ENCODE peak calls at places on chromosomes 16 and 17, in nine cellular contexts. D is A549, V is left ventricle myocardium inferior, P is breast epithelium, J is fibroblast of lung, G is heart left ventricle, K is endothelial cell, X is WTC11, H is AG04449. E is an unnamed sample.

GRCh38 chr17:14843086-14843795 is 421.9 kb downstream of the PMP22 start:
- DNase-seq in G (no peak), J (no peak), D (no peak), X (no peak), K (no peak), V (no peak), P (no peak), H (no peak), E (no peak)

GRCh38 chr16:2501938-2502900 is 11.5 kb upstream of the ATP6V0C start:
- DNase-seq in J (no peak), V (no peak), G (no peak), H (no peak), X (no peak), P (no peak), D (no peak), K (no peak), E (no peak)

GRCh38 chr17:57965521-57966160 is 10.4 kb upstream of the CUEDC1 start:
- DNase-seq in P (no peak), G (no peak), J (no peak), H (no peak), V (no peak), K (no peak), D (no peak), X (no peak), E (no peak)

GRCh38 chr17:81386646-81387234 is 8.5 kb upstream of the BAHCC1 start:
- DNase-seq in K (no peak), P (no peak), V (peak; percentile 61), X (no peak), J (no peak), G (peak; percentile 70), D (no peak), H (no peak), E (no peak)

GRCh38 chr17:46870116-46870803 is 18.9 kb downstream of the WNT9B start:
- DNase-seq in G (no peak), D (peak; percentile 59), V (no peak), J (no peak), K (no peak), X (no peak), P (no peak), H (no peak), E (no peak)

GRCh38 chr17:38603786-38604478 is 1.8 kb downstream of the SRCIN1 start:
- DNase-seq in K (no peak), H (no peak), D (no peak), G (no peak), P (no peak), J (no peak), V (no peak), X (no peak), E (no peak)

GRCh38 chr16:4179020-4179419 is 62.8 kb upstream of the ADCY9 start:
- DNase-seq in X (no peak), H (no peak), G (no peak), J (peak; percentile 45), D (no peak), K (no peak), P (peak; percentile 66), V (peak; percentile 22), E (no peak)

GRCh38 chr16:72125635-72126428 is 32.2 kb downstream of the DHX38 start:
- DNase-seq in D (no peak), H (no peak), J (no peak), K (no peak), P (no peak), G (no peak), V (no peak), X (no peak), E (no peak)

GRCh38 chr16:86244936-86245335 is 265.4 kb upstream of the FOXF1 start:
- DNase-seq in K (no peak), J (no peak), P (no peak), X (no peak), H (no peak), V (no peak), G (no peak), D (no peak), E (no peak)

GRCh38 chr16:81745704-81746558 is 33.2 kb upstream of the PLCG2 start:
- DNase-seq in H (no peak), D (peak; percentile 65), V (peak; percentile 75), G (peak; percentile 76), P (peak; percentile 68), K (peak; percentile 64), X (peak; percentile 71), J (peak; percentile 60), E (peak; percentile 77)

GRCh38 chr17:58432806-58433573 is 15.7 kb upstream of the RNF43 start:
- DNase-seq in P (no peak), D (no peak), V (no peak), G (no peak), J (no peak), X (no peak), H (no peak), K (no peak), E (no peak)

GRCh38 chr17:39069114-39069756 is 82.2 kb downstream of the PLXDC1 start:
- DNase-seq in V (no peak), K (peak; percentile 16), H (no peak), X (no peak), G (no peak), J (peak; percentile 64), D (peak; percentile 58), P (no peak), E (no peak)

GRCh38 chr16:19331794-19332193 is 46.3 kb downstream of the CLEC19A start:
- DNase-seq in K (no peak), J (no peak), G (no peak), D (no peak), X (no peak), V (no peak), H (no peak), P (no peak), E (no peak)

GRCh38 chr17:71287246-71287828 is 833.5 kb upstream of the SOX9 start:
- DNase-seq in X (no peak), K (no peak), D (no peak), G (no peak), V (no peak), P (no peak), H (no peak), J (no peak), E (no peak)

GRCh38 chr17:18963126-18964017 is 11.4 kb downstream of the SLC5A10 start:
- DNase-seq in X (no peak), H (no peak), D (no peak), K (no peak), J (no peak), P (no peak), V (no peak), G (no peak), E (no peak)

GRCh38 chr17:82382933-82383255 is 11.3 kb downstream of the UTS2R start:
- DNase-seq in D (no peak), J (no peak), P (no peak), X (no peak), K (no peak), H (no peak), G (no peak), V (no peak), E (no peak)

GRCh38 chr16:2846511-2847310 is 11.3 kb downstream of the PRSS22 start:
- DNase-seq in V (no peak), X (no peak), D (peak; percentile 81), H (no peak), J (peak; percentile 10), K (no peak), G (no peak), P (no peak), E (no peak)

GRCh38 chr17:58412910-58413630 is 4.3 kb downstream of the RNF43 start:
- DNase-seq in G (no peak), P (no peak), K (no peak), V (no peak), H (no peak), X (no peak), J (peak; percentile 37), D (no peak), E (no peak)

GRCh38 chr17:7034955-7035590 is 742 bp upstream of the SLC16A13 start:
- DNase-seq in G (peak; percentile 50), P (no peak), H (no peak), D (no peak), K (no peak), V (no peak), X (no peak), J (no peak), E (no peak)

DNA sequence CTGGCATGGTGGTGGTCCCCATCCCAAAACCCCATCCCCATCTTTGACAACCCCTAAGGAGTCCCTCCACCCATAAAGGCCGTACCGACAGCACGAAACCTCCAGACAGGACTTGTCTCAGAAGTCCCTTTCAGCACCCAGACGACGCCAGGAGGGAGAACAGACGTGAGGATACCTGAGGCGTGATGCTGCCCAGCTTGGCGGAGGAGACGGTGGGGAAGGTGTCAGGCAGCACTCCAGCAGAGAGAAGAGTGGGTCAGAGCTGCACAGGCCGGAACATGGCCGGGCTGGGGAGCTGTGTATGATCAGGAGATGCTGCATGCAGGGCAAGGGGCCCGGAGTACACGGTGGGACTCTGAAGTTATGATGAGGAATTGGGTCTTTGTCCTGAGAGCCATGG is 244.2 kb downstream of the GSG1L start:
- DNase-seq in D (no peak), G (no peak), H (no peak), J (no peak), V (no peak), X (no peak), K (no peak), P (no peak), E (no peak)
- TF ChIP-seq CTCF in D (no peak), G (no peak), H (no peak), J (no peak), V (no peak), X (no peak), K (no peak), P (no peak), E (no peak)

GRCh38 chr16:56657555-56658430 is at the start of gene MT1F:
- DNase-seq in P (peak; percentile 96), D (peak; percentile 78), G (peak; percentile 57), X (peak; percentile 92), K (no peak), V (peak; percentile 73), J (peak; percentile 14), H (no peak), E (peak; percentile 89)
- TF ChIP-seq CTCF in P (no peak), D (no peak), G (no peak), X (no peak), K (no peak), V (no peak), J (no peak), H (no peak), E (no peak)

GRCh38 chr16:88628512-88628974 is 9.8 kb upstream of the IL17C start:
- DNase-seq in D (peak; percentile 54), G (peak; percentile 71), P (no peak), H (no peak), J (no peak), V (peak; percentile 71), K (peak; percentile 79), X (peak; percentile 85), E (no peak)
- TF ChIP-seq CTCF in D (no peak), G (peak; percentile 35), P (no peak), H (peak; percentile 56), J (peak; percentile 38), V (peak; percentile 74), K (peak; percentile 34), X (peak; percentile 47), E (no peak)

DNA sequence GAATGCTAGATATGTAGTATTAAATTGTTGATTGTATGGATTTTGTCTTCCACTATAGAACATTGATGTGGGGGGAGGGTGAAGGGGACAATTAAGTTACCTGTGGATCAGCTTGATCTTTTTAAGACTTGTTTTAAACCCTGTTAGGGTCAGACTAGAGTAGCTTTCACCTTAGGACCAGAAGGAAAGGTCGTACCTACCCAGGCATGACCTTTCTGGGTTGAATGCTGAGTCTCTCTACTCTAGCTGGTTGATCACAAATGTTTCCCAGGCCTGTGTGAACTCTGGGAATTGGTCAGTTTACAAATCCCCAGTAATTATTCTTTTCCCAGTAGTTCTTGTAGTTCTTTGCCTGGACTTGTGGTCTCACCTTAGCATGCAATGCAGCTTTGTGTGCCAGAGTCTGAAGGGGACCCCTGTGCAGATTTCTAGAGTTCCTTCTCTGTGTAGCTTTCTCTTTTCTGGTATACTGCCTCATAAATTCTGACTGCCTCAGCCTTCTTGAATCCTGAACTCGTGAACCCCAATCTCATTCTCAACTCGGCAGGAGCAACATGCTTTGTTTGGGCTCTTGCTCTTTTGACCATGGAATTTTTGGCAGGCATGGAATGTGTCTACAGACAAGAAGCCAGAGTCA is 54.0 kb downstream of the VMP1 start:
- DNase-seq in V (no peak), P (no peak), X (no peak), K (no peak), H (peak; percentile 97), J (peak; percentile 76), G (no peak), D (peak; percentile 81), E (no peak)
- TF ChIP-seq CTCF in V (no peak), P (no peak), X (no peak), K (no peak), H (no peak), J (no peak), G (no peak), D (no peak), E (no peak)